ENCODE peak calls at places on chromosomes 3 and 15, in four cellular contexts. L is A549, E is HepG2, S is K562. D is an unnamed sample.

GRCh38 chr15:82063055-82063454 is 17.2 kb upstream of the MEX3B start:
- DNase-seq in L (no peak), E (no peak), S (no peak), D (no peak)

GRCh38 chr3:10189557-10190374 is 25.0 kb downstream of the IRAK2 start:
- DNase-seq in L (peak), E (no peak), S (no peak), D (peak)

GRCh38 chr15:78950343-78950742 is 5.5 kb upstream of the CTSH start:
- DNase-seq in L (no peak), E (peak), S (no peak), D (no peak)

GRCh38 chr3:175512700-175513099 is 653.6 kb downstream of the NAALADL2 start:
- DNase-seq in L (no peak), E (no peak), S (no peak), D (no peak)

GRCh38 chr3:49625971-49626640 is 48.0 kb upstream of the APEH start:
- DNase-seq in L (no peak), E (no peak), S (no peak), D (peak)

GRCh38 chr3:60431599-60431958 is 819.7 kb downstream of the FHIT start:
- DNase-seq in L (no peak), E (no peak), S (peak), D (peak)

GRCh38 chr15:52337198-52337853 is 41.7 kb upstream of the MYO5C start:
- DNase-seq in L (peak), E (peak), S (no peak), D (peak)

GRCh38 chr3:59320080-59320479 is 270.3 kb upstream of the CFAP20DC start:
- DNase-seq in L (peak), E (peak), S (no peak), D (no peak)

GRCh38 chr3:68876112-68876713 is 56.1 kb downstream of the TAFA4 start:
- DNase-seq in L (peak), E (peak), S (peak), D (peak)

GRCh38 chr3:16511561-16512434 is 1.7 kb downstream of the RFTN1 start:
- DNase-seq in L (no peak), E (no peak), S (no peak), D (peak)

GRCh38 chr3:177357352-177358084 is 160.2 kb upstream of the TBL1XR1 start:
- DNase-seq in L (peak), E (peak), S (peak), D (peak)

GRCh38 chr3:184299488-184300376 is 691 bp downstream of the PSMD2 start:
- DNase-seq in L (no peak), E (no peak), S (no peak), D (peak)

GRCh38 chr3:12532182-12532581 is 13.1 kb downstream of the MKRN2OS start:
- DNase-seq in L (no peak), E (no peak), S (no peak), D (no peak)

GRCh38 chr3:180855364-180855763 is 57.1 kb upstream of the FXR1 start:
- DNase-seq in L (no peak), E (peak), S (no peak), D (no peak)

GRCh38 chr3:193190387-193190786 is 50.6 kb upstream of the PLAAT1 start:
- DNase-seq in L (peak), E (peak), S (no peak), D (no peak)

GRCh38 chr3:82287562-82287961 is 526.1 kb upstream of the GBE1 start:
- DNase-seq in L (no peak), E (no peak), S (no peak), D (no peak)

GRCh38 chr3:48765376-48765775 is 48.4 kb upstream of the IP6K2 start:
- DNase-seq in L (peak), E (peak), S (no peak), D (no peak)

GRCh38 chr3:175885196-175885766 is 1026.1 kb downstream of the NAALADL2 start:
- DNase-seq in L (no peak), E (no peak), S (no peak), D (no peak)

GRCh38 chr3:152051501-152052404 is 178.3 kb downstream of the SUCNR1 start:
- DNase-seq in L (no peak), E (peak), S (no peak), D (peak)
- TF ChIP-seq MAZ in L (no peak), E (no peak), S (no peak), D (no peak)

GRCh38 chr15:60520825-60521368 is 42.0 kb upstream of the ICE2 start:
- DNase-seq in L (peak), E (peak), S (peak), D (peak)
- TF ChIP-seq MAZ in L (no peak), E (no peak), S (no peak), D (no peak)

DNA sequence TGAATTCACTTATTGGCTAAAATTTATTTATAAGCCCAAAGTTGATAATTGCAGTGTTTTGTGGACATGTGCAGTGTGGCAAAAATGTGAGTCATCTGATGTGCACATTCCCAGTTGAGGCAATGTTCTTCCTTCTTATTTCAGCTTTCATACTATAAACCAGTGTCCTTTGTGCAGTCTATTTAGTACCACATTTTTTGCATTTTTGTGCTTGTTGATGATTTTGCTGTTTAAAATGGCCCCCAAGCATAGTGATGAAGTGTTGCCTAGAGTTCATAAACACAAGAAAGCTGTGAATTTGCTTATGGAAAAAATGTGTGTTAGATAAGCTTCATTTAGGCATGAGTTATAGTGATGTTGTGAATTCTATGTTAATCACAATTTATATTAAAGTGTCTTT is 19.4 kb upstream of the IL20RB start:
- DNase-seq in L (no peak), E (no peak), S (no peak), D (peak)
- TF ChIP-seq MAZ in L (no peak), E (no peak), S (no peak), D (no peak)

GRCh38 chr15:74613089-74613952 is 2.3 kb upstream of the CLK3 start:
- DNase-seq in L (no peak), E (no peak), S (no peak), D (no peak)

GRCh38 chr15:74614744-74615312 is 808 bp upstream of the CLK3 start:
- DNase-seq in L (no peak), E (no peak), S (peak), D (peak)

GRCh38 chr15:74615313-74616019 is at the start of gene CLK3:
- DNase-seq in L (peak), E (peak), S (peak), D (peak)

GRCh38 chr15:74612677-74613076 is 3.0 kb upstream of the CLK3 start:
- DNase-seq in L (no peak), E (no peak), S (no peak), D (no peak)

DNA sequence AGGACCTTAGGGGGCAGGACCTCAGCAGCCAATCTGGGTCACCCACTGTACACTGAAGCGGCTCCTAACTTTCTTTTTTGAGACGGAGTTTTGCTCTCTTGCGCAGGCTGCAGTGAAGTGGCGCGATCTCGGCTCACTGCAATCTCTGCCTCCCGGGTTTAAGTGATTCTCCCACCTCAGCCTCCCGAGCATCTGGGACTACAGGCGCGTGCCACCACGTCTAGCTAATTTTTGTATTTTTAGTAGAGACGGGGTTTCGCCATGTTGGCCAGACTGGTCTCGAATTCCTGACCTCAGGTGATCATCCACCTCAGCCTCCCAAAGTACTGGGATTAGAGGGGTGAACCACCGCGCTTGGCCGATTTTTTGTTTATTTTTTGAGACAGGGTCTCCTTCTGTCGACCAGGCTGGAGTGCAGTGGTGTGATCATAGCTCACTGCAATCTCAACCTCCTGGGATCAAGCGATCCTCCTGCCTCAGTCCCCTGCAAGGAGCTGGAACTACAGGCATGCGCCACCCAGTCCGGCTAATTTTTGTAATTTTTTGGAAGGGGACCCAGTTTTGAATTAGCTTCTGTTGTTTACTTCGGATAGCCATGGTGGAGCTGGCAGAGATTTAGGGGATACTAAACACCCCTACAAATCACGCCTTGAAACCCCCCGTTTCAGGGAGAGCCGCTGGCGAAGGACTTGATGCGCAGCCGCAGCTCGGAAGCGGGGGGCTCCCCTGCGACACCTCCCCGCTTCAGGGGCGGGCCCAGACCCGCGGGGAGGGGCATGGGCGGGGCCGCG is 1.5 kb upstream of the CLK3 start:
- DNase-seq in L (peak), E (no peak), S (no peak), D (no peak)
- TF ChIP-seq MAZ in L (no peak), E (no peak), S (no peak), D (peak)

GRCh38 chr3:29695905-29696238 is 415.0 kb downstream of the RBMS3 start:
- DNase-seq in L (no peak), E (no peak), S (no peak), D (no peak)

GRCh38 chr3:29694783-29695182 is 413.9 kb downstream of the RBMS3 start:
- DNase-seq in L (peak), E (peak), S (no peak), D (peak)

GRCh38 chr3:29695201-29695904 is 414.5 kb downstream of the RBMS3 start:
- DNase-seq in L (no peak), E (no peak), S (no peak), D (peak)

GRCh38 chr3:29696311-29696710 is 415.4 kb downstream of the RBMS3 start:
- DNase-seq in L (no peak), E (no peak), S (no peak), D (no peak)

GRCh38 chr3:29697989-29698388 is 417.1 kb downstream of the RBMS3 start:
- DNase-seq in L (no peak), E (no peak), S (no peak), D (peak)
- TF ChIP-seq MAZ in L (no peak), E (no peak), S (no peak), D (no peak)

GRCh38 chr3:197298858-197299854 is 744 bp upstream of the DLG1 start:
- DNase-seq in L (peak), E (peak), S (peak), D (no peak)
- TF ChIP-seq MAZ in L (no peak), E (no peak), S (no peak), D (no peak)

DNA sequence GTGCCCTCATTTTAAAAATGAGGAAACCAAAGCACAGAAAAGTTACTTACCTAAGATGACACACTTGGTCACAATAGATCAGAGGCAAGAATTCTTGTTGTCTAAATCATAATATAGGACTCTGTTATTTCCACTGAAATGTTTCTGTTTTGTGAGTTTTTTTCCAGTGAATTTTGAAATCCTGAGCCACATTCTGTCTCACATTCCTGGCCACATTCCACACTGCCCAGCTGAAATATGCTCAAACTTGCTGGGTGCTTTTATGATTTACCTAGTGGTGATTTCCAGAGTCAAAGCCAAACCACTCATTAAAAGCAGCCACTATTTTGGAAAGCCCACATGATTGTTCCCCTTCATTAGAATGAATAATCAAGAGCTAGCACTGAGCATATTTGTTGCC is 82.3 kb upstream of the NPHP3 start:
- DNase-seq in L (no peak), E (no peak), S (no peak), D (no peak)
- TF ChIP-seq MAZ in L (no peak), E (no peak), S (no peak), D (no peak)

DNA sequence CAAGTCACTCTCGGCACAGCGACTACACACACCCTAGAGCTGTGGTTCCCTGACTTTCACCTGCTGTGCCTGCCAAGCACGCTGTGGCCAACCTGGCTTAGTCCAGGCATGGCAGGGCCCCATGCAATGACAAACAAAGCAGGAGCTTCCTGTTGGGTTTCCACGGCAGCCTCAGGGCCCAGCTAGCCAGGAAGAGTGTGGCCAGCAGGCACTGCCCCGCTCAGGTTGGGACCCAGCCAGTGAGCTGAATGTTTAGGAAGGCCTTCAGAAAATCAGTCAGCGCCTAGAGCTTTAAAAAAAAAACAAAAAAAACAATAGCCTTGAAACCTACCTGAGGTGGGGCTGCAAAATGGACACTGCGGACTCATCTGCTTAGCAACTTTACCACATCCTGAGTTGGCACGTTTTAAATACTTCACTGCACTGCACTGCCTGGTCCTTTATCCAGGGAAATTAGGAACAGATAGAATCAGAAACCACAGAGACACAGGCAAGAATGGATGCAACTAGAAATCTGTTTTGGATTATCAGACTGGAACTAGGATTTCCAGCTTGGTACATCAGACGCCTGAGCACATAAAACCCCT is 36.3 kb upstream of the LDHAL6B start:
- DNase-seq in L (no peak), E (peak), S (no peak), D (no peak)
- TF ChIP-seq MAZ in L (no peak), E (no peak), S (no peak), D (no peak)

DNA sequence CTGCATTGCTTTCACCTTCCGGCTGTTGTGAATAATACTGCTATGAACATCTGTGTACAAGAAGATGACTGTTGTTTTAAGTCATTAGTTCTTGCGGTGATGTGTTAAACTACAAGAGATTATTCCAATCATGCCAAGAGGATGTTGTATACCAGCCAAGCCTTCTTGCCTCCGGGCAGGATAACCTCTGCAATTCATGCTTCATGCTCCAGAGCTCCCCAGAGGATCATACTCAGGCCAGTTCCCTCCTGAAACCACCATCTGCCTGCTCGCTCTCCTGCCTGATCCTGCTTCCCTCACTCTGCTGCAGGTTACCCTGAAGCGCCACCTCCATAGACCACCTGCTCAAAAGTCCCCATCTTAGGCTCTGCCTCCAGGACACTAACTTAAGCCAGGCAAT is 187.1 kb upstream of the PROK2 start:
- DNase-seq in L (no peak), E (no peak), S (no peak), D (no peak)
- TF ChIP-seq MAZ in L (no peak), E (no peak), S (no peak), D (no peak)

DNA sequence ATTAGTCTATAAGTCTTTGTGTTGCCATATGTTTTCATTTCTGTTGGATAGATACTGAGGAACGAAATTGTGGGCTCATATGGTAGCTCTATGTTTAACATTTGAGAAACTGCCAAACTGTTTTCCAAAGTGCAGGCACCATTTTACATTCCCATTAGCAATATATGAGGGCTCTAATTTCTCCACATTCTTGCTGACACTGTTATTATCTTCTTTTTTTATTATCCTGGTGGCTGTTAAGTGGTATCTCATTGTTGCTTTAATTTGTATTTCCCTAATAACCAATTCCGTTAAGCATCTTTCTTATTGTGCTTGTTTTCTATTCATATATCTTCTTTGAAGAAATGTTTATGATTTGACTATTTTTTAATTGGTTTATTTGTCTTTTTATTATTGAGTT is 1.9 kb upstream of the PIK3R4 start:
- DNase-seq in L (no peak), E (no peak), S (no peak), D (no peak)
- TF ChIP-seq MAZ in L (no peak), E (no peak), S (no peak), D (no peak)

D was measured in IMR-90.